ENCODE peak calls at places on chromosomes 16 and 17, in seven cellular contexts. U, B, G, O, K, D and W are unnamed samples.

GRCh38 chr17:72681844-72682243 is 410.6 kb downstream of the SLC39A11 start:
- DNase-seq in O (no peak), G (no peak), D (no peak), B (no peak), U (no peak), K (no peak), W (no peak)

GRCh38 chr17:33124185-33124584 is 132.5 kb downstream of the SPACA3 start:
- DNase-seq in U (no peak), K (no peak), B (no peak), O (no peak), G (no peak), D (no peak), W (no peak)

GRCh38 chr17:46045639-46046038 is 46.6 kb downstream of the STH start:
- DNase-seq in D (no peak), U (no peak), O (no peak), B (no peak), K (no peak), G (no peak), W (no peak)

GRCh38 chr17:76082326-76083251 is 3.6 kb downstream of the ZACN start:
- DNase-seq in D (peak), K (no peak), B (no peak), U (no peak), G (no peak), O (no peak), W (no peak)

GRCh38 chr17:80678621-80679020 is 134.0 kb downstream of the RPTOR start:
- DNase-seq in G (peak), U (peak), O (no peak), D (no peak), B (peak), K (peak), W (no peak)

GRCh38 chr17:73369126-73369525 is 57.3 kb upstream of the CDC42EP4 start:
- DNase-seq in K (no peak), O (no peak), U (peak), D (no peak), B (no peak), G (no peak), W (no peak)

GRCh38 chr16:85689285-85689949 is 663 bp upstream of the GINS2 start:
- DNase-seq in B (no peak), D (peak), G (no peak), K (no peak), O (no peak), U (no peak), W (no peak)

GRCh38 chr16:20317117-20317516 is 10.2 kb downstream of the GP2 start:
- DNase-seq in B (no peak), O (no peak), G (no peak), U (no peak), K (no peak), D (no peak), W (no peak)

GRCh38 chr17:21041753-21042433 is 918 bp downstream of the USP22 start:
- DNase-seq in B (peak), O (peak), U (peak), D (peak), G (peak), K (peak), W (peak)